ENCODE peak calls at places on chromosomes 1 and 21, in nine cellular contexts. I is ovary, P is IMR-90, U is sigmoid colon, O is tibial nerve, X is adrenal gland, M is uterus, H is GM12891, K is esophagus muscularis mucosa. S is an unnamed sample.

GRCh38 chr1:3547055-3548005 is 64.0 kb downstream of the MEGF6 start:
- DNase-seq in I (no peak), P (no peak), U (no peak), O (no peak), X (no peak), M (no peak), H (no peak), K (no peak), S (no peak)

GRCh38 chr1:178520803-178521202 is 7.9 kb downstream of the TEX35 start:
- DNase-seq in I (no peak), P (no peak), U (peak), O (no peak), X (no peak), M (no peak), H (no peak), K (no peak), S (no peak)

GRCh38 chr1:117638141-117638540 is 32.3 kb downstream of the TENT5C start:
- DNase-seq in I (no peak), P (no peak), U (no peak), O (no peak), X (no peak), M (no peak), H (no peak), K (no peak), S (peak)

GRCh38 chr1:4139646-4140045 is 239.6 kb upstream of the C1orf174 start:
- DNase-seq in I (no peak), P (no peak), U (no peak), O (no peak), X (no peak), M (no peak), H (no peak), K (no peak), S (no peak)

GRCh38 chr1:90405726-90406125 is 311.4 kb downstream of the BARHL2 start:
- DNase-seq in I (no peak), P (no peak), U (no peak), O (no peak), X (no peak), M (no peak), H (no peak), K (no peak), S (no peak)

GRCh38 chr1:23561813-23562100 is 2.5 kb upstream of the ID3 start:
- DNase-seq in I (no peak), P (no peak), U (no peak), O (no peak), X (no peak), M (no peak), H (no peak), K (no peak), S (no peak)

GRCh38 chr1:194133152-194133551 is 946.7 kb upstream of the B3GALT2 start:
- DNase-seq in I (no peak), P (no peak), U (no peak), O (no peak), X (no peak), M (no peak), H (no peak), K (no peak), S (no peak)

GRCh38 chr1:166811691-166812090 is 27.6 kb upstream of the POGK start:
- DNase-seq in I (no peak), P (peak), U (no peak), O (no peak), X (no peak), M (no peak), H (no peak), K (no peak), S (no peak)

GRCh38 chr1:90996742-90997413 is 25.0 kb downstream of the ZNF644 start:
- DNase-seq in I (no peak), P (no peak), U (no peak), O (no peak), X (no peak), M (no peak), H (no peak), K (no peak), S (no peak)

GRCh38 chr1:235586413-235586812 is 63.2 kb downstream of the GNG4 start:
- DNase-seq in I (no peak), P (no peak), U (no peak), O (no peak), X (no peak), M (no peak), H (no peak), K (no peak), S (no peak)

GRCh38 chr1:150909585-150910185 is 16.5 kb upstream of the SETDB1 start:
- DNase-seq in I (no peak), P (no peak), U (no peak), O (no peak), X (no peak), M (no peak), H (no peak), K (no peak), S (no peak)

GRCh38 chr21:45336535-45336810 is 48.8 kb upstream of the POFUT2 start:
- DNase-seq in I (no peak), P (no peak), U (peak), O (no peak), X (no peak), M (no peak), H (no peak), K (no peak), S (no peak)

GRCh38 chr1:20621012-20621411 is 12.2 kb upstream of the PINK1 start:
- DNase-seq in I (no peak), P (no peak), U (no peak), O (no peak), X (no peak), M (no peak), H (no peak), K (no peak), S (no peak)

GRCh38 chr1:43082701-43083100 is 89.4 kb downstream of the EBNA1BP2 start:
- DNase-seq in I (no peak), P (no peak), U (no peak), O (no peak), X (no peak), M (no peak), H (no peak), K (no peak), S (no peak)

GRCh38 chr1:239361403-239361802 is 25.0 kb upstream of the CHRM3 start:
- DNase-seq in I (no peak), P (peak), U (no peak), O (no peak), X (no peak), M (no peak), H (no peak), K (no peak), S (no peak)

GRCh38 chr21:30166171-30166570 is 434 bp downstream of the CLDN17 start:
- DNase-seq in I (no peak), P (no peak), U (no peak), O (no peak), X (no peak), M (no peak), H (no peak), K (no peak), S (no peak)

GRCh38 chr1:210367561-210367960 is 38.9 kb downstream of the HHAT start:
- DNase-seq in I (no peak), P (no peak), U (no peak), O (no peak), X (no peak), M (no peak), H (no peak), K (peak), S (no peak)

GRCh38 chr1:154557939-154558609 is 388 bp downstream of the UBE2Q1 start:
- DNase-seq in I (peak), P (peak), U (peak), O (no peak), X (peak), M (peak), H (no peak), K (no peak), S (peak)
- TF ChIP-seq POLR2A in I (no peak), P (no peak), U (no peak), O (no peak), X (no peak), M (no peak), H (no peak), K (no peak), S (no peak)

DNA sequence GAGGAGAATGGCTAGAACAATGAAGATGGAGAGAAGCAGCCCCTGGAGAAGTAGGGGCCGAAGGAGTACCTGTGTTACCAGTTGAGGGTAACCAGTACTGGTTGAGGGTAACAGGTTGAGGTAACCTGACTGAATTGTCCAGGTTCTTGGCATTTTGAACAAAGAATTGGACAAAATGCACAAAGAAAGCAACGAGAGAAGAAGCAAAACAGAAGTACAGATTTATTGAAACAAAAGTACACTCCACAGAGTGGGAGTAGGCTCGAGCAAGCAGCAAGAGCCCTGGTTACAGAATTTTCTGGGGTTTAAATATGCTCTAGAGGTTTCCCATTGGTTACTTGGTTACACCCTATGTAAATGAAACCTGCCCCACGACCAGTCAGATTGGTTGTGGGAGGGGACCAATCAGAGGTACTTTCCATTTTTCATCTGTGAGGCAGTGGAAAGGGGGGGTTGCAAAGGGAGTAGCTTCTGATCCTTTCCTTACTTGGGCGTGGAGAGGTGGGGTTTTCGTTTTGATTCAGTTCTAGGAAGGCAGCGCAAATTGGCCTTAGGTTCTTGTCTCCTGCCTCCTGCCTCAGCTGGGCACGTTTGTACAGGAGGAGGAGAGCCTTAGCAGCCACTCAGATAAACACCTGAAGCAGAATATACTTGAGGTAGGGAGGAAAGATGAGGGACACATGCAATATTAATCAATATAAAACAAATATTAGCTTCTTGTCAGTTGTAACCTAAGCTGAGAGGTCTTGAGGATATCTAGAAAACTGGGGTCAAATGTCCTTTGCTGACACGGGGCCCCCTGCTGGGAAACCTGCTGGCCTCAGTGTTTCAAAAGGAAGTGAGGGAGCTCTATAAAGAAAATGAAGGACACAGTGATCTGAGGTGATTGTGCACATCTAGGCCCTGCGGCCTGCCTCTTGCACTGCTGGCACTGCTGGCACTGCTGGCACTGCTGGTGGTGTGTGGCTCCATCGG is 14.3 kb upstream of the LSM10 start:
- DNase-seq in I (no peak), P (peak), U (no peak), O (no peak), X (no peak), M (no peak), H (no peak), K (no peak), S (no peak)
- TF ChIP-seq POLR2A in I (no peak), P (no peak), U (no peak), O (no peak), X (no peak), M (no peak), H (no peak), K (no peak), S (no peak)

DNA sequence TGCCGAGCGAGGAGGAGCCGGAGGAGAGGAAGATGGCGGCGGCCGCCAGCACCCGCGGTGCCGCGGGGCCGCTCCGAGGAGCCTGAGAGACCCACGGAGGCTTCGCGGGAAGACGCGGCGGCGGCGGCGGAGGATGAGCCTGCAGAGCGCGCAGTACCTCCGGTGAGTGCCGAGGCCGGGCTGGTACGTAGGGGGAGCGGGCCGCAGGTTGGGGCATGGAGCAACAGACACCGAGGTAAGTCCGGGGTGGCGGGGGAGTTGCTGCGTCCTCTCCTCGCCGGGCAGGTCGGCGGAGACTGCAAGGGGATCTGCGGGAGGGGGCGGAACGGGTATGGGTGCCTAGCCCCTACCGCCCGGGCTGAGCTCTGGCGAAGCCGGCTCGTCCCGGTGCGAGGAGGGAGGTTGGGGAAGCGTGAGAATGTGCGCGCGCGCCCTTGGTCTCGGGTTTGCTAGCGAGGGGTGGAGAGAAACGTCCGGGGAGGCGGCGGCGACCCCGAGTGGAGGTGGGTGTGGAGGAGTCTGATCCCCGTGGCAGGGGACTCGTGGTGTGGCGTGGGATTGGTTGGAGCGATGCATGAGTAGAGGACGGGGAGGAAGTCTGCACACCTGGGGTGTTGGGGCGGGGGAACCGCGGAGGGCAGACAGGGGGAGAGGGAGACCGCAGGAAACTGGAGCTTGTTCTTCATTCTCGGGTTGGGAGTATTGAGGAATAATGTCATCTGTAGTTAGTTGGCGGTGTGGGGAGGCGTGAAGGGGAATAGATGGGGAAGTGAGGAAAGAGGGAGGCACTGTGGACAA is at the start of gene SMG7:
- DNase-seq in I (peak), P (peak), U (no peak), O (peak), X (no peak), M (peak), H (peak), K (no peak), S (peak)
- TF ChIP-seq POLR2A in I (no peak), P (no peak), U (no peak), O (no peak), X (no peak), M (no peak), H (peak), K (no peak), S (no peak)

GRCh38 chr1:15584489-15585363 is at the start of gene AGMAT:
- DNase-seq in I (peak), P (no peak), U (no peak), O (no peak), X (peak), M (no peak), H (peak), K (no peak), S (no peak)
- TF ChIP-seq POLR2A in I (no peak), P (no peak), U (no peak), O (no peak), X (no peak), M (no peak), H (no peak), K (no peak), S (no peak)

GRCh38 chr1:228102791-228103620 is at the start of gene C1orf35:
- DNase-seq in I (peak), P (peak), U (peak), O (peak), X (peak), M (peak), H (peak), K (peak), S (peak)
- TF ChIP-seq POLR2A in I (peak), P (no peak), U (peak), O (peak), X (peak), M (peak), H (no peak), K (peak), S (no peak)

GRCh38 chr1:234479866-234480265 is 887 bp upstream of the TARBP1 start:
- DNase-seq in I (no peak), P (no peak), U (no peak), O (no peak), X (no peak), M (no peak), H (no peak), K (no peak), S (no peak)

GRCh38 chr1:234477373-234478151 is 1.4 kb downstream of the TARBP1 start:
- DNase-seq in I (no peak), P (no peak), U (no peak), O (no peak), X (no peak), M (no peak), H (no peak), K (no peak), S (no peak)

GRCh38 chr1:234479310-234479559 is 256 bp upstream of the TARBP1 start:
- DNase-seq in I (no peak), P (no peak), U (no peak), O (no peak), X (no peak), M (no peak), H (no peak), K (no peak), S (no peak)

GRCh38 chr1:234478152-234478480 is 863 bp downstream of the TARBP1 start:
- DNase-seq in I (no peak), P (peak), U (no peak), O (no peak), X (peak), M (no peak), H (peak), K (no peak), S (peak)

GRCh38 chr1:234478481-234479309 is at the start of gene TARBP1:
- DNase-seq in I (peak), P (peak), U (peak), O (no peak), X (peak), M (peak), H (peak), K (no peak), S (peak)
- TF ChIP-seq POLR2A in I (no peak), P (peak), U (no peak), O (no peak), X (peak), M (no peak), H (peak), K (peak), S (no peak)

GRCh38 chr1:174965006-174965971 is 34.5 kb upstream of the CACYBP start:
- DNase-seq in I (no peak), P (peak), U (no peak), O (no peak), X (no peak), M (no peak), H (no peak), K (no peak), S (peak)
- TF ChIP-seq POLR2A in I (no peak), P (no peak), U (no peak), O (no peak), X (no peak), M (no peak), H (no peak), K (no peak), S (no peak)

DNA sequence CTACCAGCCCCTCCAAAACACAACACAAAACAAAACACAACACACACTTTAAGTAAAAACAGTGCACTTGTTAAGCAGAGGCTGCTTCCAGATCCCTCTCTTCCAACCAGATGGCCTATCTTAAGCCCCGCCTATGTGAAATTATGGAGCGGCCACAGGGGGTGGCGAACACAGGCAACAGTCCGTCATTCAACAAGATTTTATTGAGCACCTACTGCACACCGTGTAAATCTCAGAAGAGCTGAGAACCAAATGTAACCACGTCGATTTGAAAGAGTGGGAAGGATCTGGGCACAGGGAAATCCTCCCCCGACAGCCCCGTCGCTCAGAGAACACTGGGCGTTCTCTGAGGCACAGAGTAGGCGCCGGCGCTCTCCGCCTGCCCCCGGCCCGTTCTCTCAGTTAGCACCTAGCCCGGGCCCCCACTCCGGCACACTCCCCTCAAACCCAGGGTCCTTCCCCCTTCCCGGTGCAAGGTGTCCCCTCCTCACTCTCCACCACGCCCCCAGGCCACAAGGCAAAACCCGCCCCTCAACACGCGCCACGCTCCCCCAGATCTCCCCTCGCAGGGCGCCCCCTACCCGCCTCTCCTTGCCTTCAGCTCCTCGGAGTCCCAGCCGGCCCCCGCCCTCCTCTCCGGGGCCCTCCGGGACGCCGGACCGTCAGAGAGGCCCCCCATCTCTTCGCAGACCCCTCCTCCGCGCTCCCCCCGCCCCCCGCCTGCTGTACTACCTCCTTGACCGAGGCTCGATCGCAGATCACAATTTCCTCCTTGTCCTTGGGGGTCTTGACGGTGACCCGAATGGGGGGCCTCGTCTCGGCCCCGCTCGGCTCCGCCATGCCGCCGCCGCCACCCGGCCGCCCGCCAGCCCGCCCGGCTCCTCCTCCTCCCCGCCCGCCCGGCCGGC is 482 bp downstream of the UBQLN4 start:
- DNase-seq in I (peak), P (peak), U (peak), O (peak), X (peak), M (peak), H (peak), K (no peak), S (peak)
- TF ChIP-seq POLR2A in I (no peak), P (no peak), U (no peak), O (no peak), X (no peak), M (no peak), H (no peak), K (no peak), S (no peak)

DNA sequence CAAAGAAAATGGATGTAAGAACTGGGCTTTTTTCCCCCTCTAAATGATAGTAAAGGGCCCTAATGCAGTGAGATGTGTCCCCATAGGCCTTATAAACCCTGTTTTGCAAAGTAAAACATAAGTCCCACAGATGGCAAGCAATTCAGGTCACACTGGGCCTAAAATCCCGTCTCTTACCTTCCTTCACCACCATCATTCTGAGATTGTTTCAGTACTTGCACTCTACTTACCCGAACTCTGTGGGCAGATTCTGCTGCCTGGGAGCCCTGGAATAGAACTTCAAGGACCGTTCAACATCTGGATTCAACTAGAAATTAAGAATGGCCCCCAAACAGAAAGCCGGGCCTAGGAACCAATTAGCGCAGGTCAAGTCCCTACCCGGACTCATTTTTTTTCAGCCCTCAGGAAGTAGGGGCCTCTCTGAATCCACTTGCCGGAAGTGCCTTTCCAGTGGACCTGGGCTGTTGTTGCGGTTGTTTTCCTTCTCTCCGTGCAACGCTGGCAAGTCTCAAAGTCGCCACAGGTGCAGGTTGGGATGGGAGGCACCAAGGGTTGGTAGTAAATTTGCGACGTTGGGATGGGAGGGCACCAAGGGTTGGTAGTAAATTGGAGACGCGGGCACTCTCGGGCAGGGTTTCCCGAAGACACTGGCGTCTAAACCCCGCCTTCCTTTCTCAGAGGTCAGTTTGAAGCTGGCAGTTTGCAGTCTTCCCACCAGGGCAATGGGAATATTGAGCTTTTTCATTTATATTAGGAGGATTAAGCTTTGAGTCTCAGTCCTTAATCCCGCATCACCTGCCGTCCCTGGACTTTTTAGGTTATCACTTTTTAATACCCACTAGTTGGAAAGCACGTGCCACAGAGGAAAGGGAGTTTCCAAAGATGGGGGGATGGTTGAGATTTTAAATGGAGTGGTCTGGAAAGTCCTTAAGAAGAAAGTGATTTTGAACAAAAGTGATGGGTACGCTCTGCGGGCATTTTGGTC is at the start of gene TMEM69:
- DNase-seq in I (peak), P (peak), U (peak), O (peak), X (peak), M (peak), H (peak), K (peak), S (peak)
- TF ChIP-seq POLR2A in I (no peak), P (peak), U (no peak), O (no peak), X (no peak), M (peak), H (no peak), K (no peak), S (no peak)